ENCODE peak calls at places on chromosomes 11 and 22, in seven cellular contexts. W, E, V, O, G, F and Z are unnamed samples.

GRCh38 chr22:31271485-31271884 is 20.8 kb downstream of the PIK3IP1 start:
- DNase-seq in W (no peak), E (no peak), V (no peak), O (no peak), G (no peak), F (no peak), Z (no peak)

GRCh38 chr11:73326929-73327811 is 19.1 kb downstream of the ARHGEF17 start:
- DNase-seq in W (no peak), E (no peak), V (no peak), O (no peak), G (no peak), F (peak), Z (peak)

GRCh38 chr11:116579857-116580727 is 192.7 kb downstream of the BUD13 start:
- DNase-seq in W (no peak), E (no peak), V (no peak), O (no peak), G (no peak), F (no peak), Z (no peak)

GRCh38 chr11:93570759-93571413 is 27.7 kb upstream of the SMCO4 start:
- DNase-seq in W (no peak), E (no peak), V (peak), O (no peak), G (no peak), F (no peak), Z (no peak)

GRCh38 chr11:2202900-2203439 is 31.4 kb upstream of the TH start:
- DNase-seq in W (no peak), E (no peak), V (no peak), O (no peak), G (no peak), F (no peak), Z (no peak)

GRCh38 chr11:67468056-67468455 is 995 bp downstream of the TMEM134 start:
- DNase-seq in W (no peak), E (peak), V (peak), O (no peak), G (no peak), F (peak), Z (no peak)

GRCh38 chr11:70338594-70338993 is 59.7 kb upstream of the CTTN start:
- DNase-seq in W (no peak), E (no peak), V (no peak), O (no peak), G (no peak), F (no peak), Z (no peak)

GRCh38 chr22:49310354-49310753 is 517.3 kb downstream of the BRD1 start:
- DNase-seq in W (no peak), E (peak), V (no peak), O (no peak), G (no peak), F (no peak), Z (no peak)

GRCh38 chr11:121964591-121964990 is 151.4 kb downstream of the BLID start:
- DNase-seq in W (no peak), E (no peak), V (no peak), O (no peak), G (no peak), F (no peak), Z (no peak)

GRCh38 chr11:92304271-92304670 is 79.7 kb downstream of the FAT3 start:
- DNase-seq in W (no peak), E (no peak), V (no peak), O (no peak), G (no peak), F (no peak), Z (no peak)

GRCh38 chr11:120067361-120068113 is 70.4 kb downstream of the TRIM29 start:
- DNase-seq in W (no peak), E (no peak), V (no peak), O (no peak), G (no peak), F (no peak), Z (no peak)

GRCh38 chr11:20035701-20036601 is 124.3 kb downstream of the DBX1 start:
- DNase-seq in W (no peak), E (no peak), V (no peak), O (no peak), G (peak), F (no peak), Z (no peak)

GRCh38 chr11:3810446-3810845 is 2.1 kb downstream of the PGAP2 start:
- DNase-seq in W (no peak), E (no peak), V (no peak), O (no peak), G (no peak), F (no peak), Z (no peak)

GRCh38 chr11:126431401-126432064 is 76.0 kb downstream of the ST3GAL4 start:
- DNase-seq in W (no peak), E (peak), V (peak), O (peak), G (no peak), F (no peak), Z (no peak)

GRCh38 chr22:29202231-29203192 is 3.2 kb upstream of the EMID1 start:
- DNase-seq in W (peak), E (peak), V (peak), O (no peak), G (peak), F (peak), Z (peak)

GRCh38 chr22:38298312-38299000 is 18.8 kb downstream of the CSNK1E start:
- DNase-seq in W (no peak), E (no peak), V (peak), O (no peak), G (no peak), F (no peak), Z (peak)

GRCh38 chr22:37802310-37803194 is 5.2 kb upstream of the GCAT start:
- DNase-seq in W (peak), E (peak), V (peak), O (no peak), G (no peak), F (no peak), Z (no peak)

GRCh38 chr22:50078761-50079160 is 6.5 kb downstream of the MLC1 start:
- DNase-seq in W (peak), E (no peak), V (no peak), O (no peak), G (no peak), F (no peak), Z (no peak)

GRCh38 chr22:35842954-35843353 is 125.3 kb downstream of the APOL5 start:
- DNase-seq in W (peak), E (no peak), V (peak), O (no peak), G (no peak), F (no peak), Z (peak)

GRCh38 chr11:56923116-56923515 is 65.6 kb upstream of the OR5AK2 start:
- DNase-seq in W (no peak), E (no peak), V (no peak), O (no peak), G (no peak), F (no peak), Z (no peak)

GRCh38 chr11:2530855-2531200 is 86.0 kb downstream of the KCNQ1 start:
- DNase-seq in W (no peak), E (no peak), V (no peak), O (no peak), G (no peak), F (no peak), Z (no peak)

GRCh38 chr11:67435727-67436458 is 1.6 kb downstream of the PTPRCAP start:
- DNase-seq in W (no peak), E (no peak), V (no peak), O (no peak), G (no peak), F (no peak), Z (peak)

GRCh38 chr22:46528121-46528610 is 9.3 kb downstream of the CELSR1 start:
- DNase-seq in W (no peak), E (no peak), V (peak), O (no peak), G (no peak), F (no peak), Z (no peak)

GRCh38 chr22:20203142-20204099 is 52.6 kb upstream of the CCDC188 start:
- DNase-seq in W (peak), E (peak), V (peak), O (no peak), G (no peak), F (no peak), Z (no peak)

GRCh38 chr11:58616594-58616993 is 5.9 kb upstream of the CNTF start:
- DNase-seq in W (no peak), E (no peak), V (no peak), O (no peak), G (no peak), F (no peak), Z (no peak)

GRCh38 chr22:45677060-45677459 is 5.4 kb downstream of the ATXN10 start:
- DNase-seq in W (no peak), E (no peak), V (no peak), O (no peak), G (no peak), F (no peak), Z (no peak)

GRCh38 chr11:81986556-81987161 is 747.0 kb downstream of the FAM181B start:
- DNase-seq in W (no peak), E (no peak), V (no peak), O (no peak), G (no peak), F (no peak), Z (no peak)

GRCh38 chr11:113952588-113952987 is 22.3 kb upstream of the HTR3A start:
- DNase-seq in W (no peak), E (no peak), V (no peak), O (no peak), G (no peak), F (no peak), Z (no peak)

GRCh38 chr11:80388536-80388935 is 947.7 kb upstream of the TENM4 start:
- DNase-seq in W (no peak), E (no peak), V (no peak), O (no peak), G (no peak), F (no peak), Z (no peak)

GRCh38 chr11:80379620-80380278 is 938.9 kb upstream of the TENM4 start:
- DNase-seq in W (no peak), E (no peak), V (no peak), O (no peak), G (no peak), F (no peak), Z (no peak)

GRCh38 chr11:80388133-80388532 is 947.3 kb upstream of the TENM4 start:
- DNase-seq in W (no peak), E (no peak), V (no peak), O (no peak), G (no peak), F (no peak), Z (no peak)

DNA sequence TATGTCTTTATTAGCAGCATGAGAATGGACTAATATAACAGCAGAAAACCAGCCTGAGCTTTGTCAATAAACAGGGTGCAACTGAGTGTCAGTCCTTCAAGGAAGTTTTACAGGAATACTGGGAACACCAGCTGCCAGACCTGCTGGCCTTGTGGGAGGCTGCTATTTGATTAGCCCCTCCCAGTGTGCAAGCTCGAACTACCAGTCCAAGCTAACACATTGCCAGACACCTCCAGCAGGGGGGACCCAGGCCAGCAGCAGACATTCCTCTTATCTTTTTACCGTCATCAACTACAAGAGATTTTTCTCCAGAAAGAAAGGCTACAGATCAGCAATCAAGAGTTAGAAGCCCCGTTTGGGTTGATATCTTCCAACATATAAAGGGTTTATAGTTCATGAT is 942.8 kb upstream of the TENM4 start:
- DNase-seq in W (no peak), E (no peak), V (peak), O (no peak), G (no peak), F (no peak), Z (no peak)
- TF ChIP-seq CTCF in W (no peak), E (no peak), V (no peak), O (no peak), G (no peak), F (no peak), Z (no peak)

GRCh38 chr11:80621871-80622270 is 1181.0 kb upstream of the TENM4 start:
- DNase-seq in W (no peak), E (no peak), V (no peak), O (no peak), G (no peak), F (no peak), Z (no peak)
- TF ChIP-seq CTCF in W (no peak), E (no peak), V (no peak), O (no peak), G (no peak), F (no peak), Z (no peak)

GRCh38 chr11:96092511-96092910 is 168.6 kb upstream of the MTMR2 start:
- DNase-seq in W (no peak), E (no peak), V (no peak), O (no peak), G (no peak), F (no peak), Z (no peak)

GRCh38 chr11:96088914-96089313 is 165.0 kb upstream of the MTMR2 start:
- DNase-seq in W (no peak), E (no peak), V (no peak), O (no peak), G (no peak), F (no peak), Z (no peak)

GRCh38 chr11:96094156-96094555 is 170.2 kb upstream of the MTMR2 start:
- DNase-seq in W (no peak), E (no peak), V (no peak), O (no peak), G (no peak), F (no peak), Z (no peak)

GRCh38 chr11:96090711-96091110 is 166.8 kb upstream of the MTMR2 start:
- DNase-seq in W (no peak), E (no peak), V (no peak), O (no peak), G (no peak), F (no peak), Z (no peak)

DNA sequence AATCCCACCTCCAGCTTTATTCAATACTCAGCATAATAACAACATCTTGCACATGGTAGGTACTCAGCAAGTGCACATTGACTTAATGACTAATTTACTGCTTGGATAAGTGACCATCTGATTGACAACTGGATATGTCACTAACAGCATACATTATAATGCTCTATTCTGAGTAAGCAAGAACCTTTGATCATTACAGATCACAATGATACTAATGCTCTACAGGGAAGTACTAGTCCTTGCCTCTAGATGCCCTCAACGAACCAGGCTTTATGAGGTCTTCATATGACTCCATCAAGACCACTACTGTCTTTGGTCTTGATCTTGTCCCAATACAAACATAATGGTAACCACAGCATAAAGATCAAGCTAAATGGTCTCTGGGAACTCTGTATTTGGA is 167.6 kb upstream of the MTMR2 start:
- DNase-seq in W (no peak), E (no peak), V (no peak), O (no peak), G (no peak), F (no peak), Z (peak)
- TF ChIP-seq CTCF in W (peak), E (no peak), V (no peak), O (no peak), G (no peak), F (peak), Z (peak)

GRCh38 chr11:5712507-5712906 is 22.9 kb downstream of the TRIM22 start:
- DNase-seq in W (peak), E (no peak), V (no peak), O (no peak), G (no peak), F (no peak), Z (peak)
- TF ChIP-seq CTCF in W (peak), E (peak), V (no peak), O (peak), G (no peak), F (peak), Z (peak)

DNA sequence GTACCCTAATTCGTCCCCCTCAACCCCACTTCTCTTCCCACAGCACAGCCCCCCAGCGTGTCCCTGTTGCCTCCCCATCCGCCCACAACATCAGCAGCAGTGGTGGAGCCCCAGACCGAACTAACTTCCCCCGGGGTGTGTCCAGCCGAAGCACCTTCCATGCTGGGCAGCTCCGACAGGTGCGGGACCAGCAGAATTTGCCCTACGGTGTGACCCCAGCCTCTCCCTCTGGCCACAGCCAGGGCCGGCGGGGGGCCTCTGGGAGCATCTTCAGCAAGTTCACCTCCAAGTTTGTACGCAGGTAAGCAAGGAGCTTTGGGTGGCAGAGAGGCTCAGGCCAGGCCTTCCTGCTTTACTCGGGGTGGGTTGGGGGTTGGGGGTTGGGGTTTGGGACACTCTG is 12.2 kb downstream of the RCOR2 start:
- DNase-seq in W (no peak), E (no peak), V (no peak), O (no peak), G (no peak), F (no peak), Z (no peak)
- TF ChIP-seq CTCF in W (no peak), E (no peak), V (no peak), O (no peak), G (no peak), F (no peak), Z (no peak)

GRCh38 chr11:65584102-65584501 is 8.2 kb downstream of the EHBP1L1 start:
- DNase-seq in W (no peak), E (no peak), V (no peak), O (no peak), G (no peak), F (no peak), Z (no peak)
- TF ChIP-seq CTCF in W (no peak), E (no peak), V (no peak), O (no peak), G (no peak), F (no peak), Z (no peak)

DNA sequence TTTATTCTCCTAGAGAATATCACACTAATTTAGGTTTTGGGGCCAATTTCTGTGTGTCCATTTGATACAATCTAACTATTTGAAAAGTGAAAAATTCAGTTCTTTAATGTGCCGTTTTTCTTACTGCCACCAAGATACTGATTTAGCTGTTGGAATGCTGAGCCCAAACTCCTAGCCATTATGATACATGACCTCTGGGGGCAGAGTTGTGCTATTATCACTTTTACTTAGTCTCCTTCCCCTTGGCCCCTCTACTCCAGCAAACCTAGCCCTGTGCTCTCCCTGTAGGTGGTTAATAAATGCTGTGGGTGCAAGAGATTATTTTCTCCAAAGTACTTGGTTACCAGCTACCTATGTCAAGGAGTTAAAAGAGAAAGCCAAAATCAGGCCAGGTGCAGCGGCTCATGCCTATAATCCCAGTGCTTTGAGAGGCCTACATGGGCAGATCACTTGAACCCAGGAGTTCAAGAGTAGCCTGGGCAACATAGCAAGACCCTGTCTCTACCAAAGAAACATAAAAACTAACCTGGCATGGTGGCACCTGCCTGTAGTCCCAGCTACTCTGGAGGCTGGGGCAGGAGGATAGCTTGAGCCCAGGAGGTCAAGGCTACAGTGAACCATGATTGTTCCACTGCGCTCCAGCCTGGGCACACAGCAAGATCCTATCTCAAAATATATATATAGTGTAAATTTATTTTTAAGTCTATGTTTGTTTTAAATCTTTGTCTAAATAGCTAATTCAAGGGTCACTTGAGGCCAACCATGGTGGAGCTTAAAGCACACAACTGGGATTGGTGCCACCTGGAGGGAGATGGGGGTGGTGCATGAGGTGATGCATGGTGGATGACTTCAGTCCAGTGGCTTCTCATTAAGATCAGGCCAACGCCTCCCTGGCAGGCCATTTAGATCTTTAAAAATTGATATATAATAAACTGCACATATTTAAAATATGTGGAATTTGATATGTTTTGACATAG is 193.2 kb upstream of the PLET1 start:
- DNase-seq in W (peak), E (peak), V (peak), O (no peak), G (no peak), F (no peak), Z (peak)
- TF ChIP-seq CTCF in W (peak), E (no peak), V (peak), O (peak), G (no peak), F (peak), Z (peak)

GRCh38 chr22:27258773-27259172 is 542.8 kb downstream of the MN1 start:
- DNase-seq in W (peak), E (no peak), V (peak), O (no peak), G (no peak), F (no peak), Z (no peak)

GRCh38 chr22:27259390-27259789 is 542.2 kb downstream of the MN1 start:
- DNase-seq in W (no peak), E (no peak), V (no peak), O (no peak), G (no peak), F (no peak), Z (no peak)

GRCh38 chr22:27260087-27260730 is 541.3 kb downstream of the MN1 start:
- DNase-seq in W (no peak), E (no peak), V (no peak), O (no peak), G (no peak), F (no peak), Z (no peak)

GRCh38 chr22:27255580-27255979 is 546.0 kb downstream of the MN1 start:
- DNase-seq in W (no peak), E (no peak), V (no peak), O (no peak), G (no peak), F (no peak), Z (no peak)

GRCh38 chr22:27257987-27258386 is 543.6 kb downstream of the MN1 start:
- DNase-seq in W (no peak), E (no peak), V (no peak), O (no peak), G (no peak), F (no peak), Z (no peak)
- TF ChIP-seq CTCF in W (no peak), E (no peak), V (no peak), O (no peak), G (no peak), F (no peak), Z (no peak)